ENCODE peak calls at places on chromosome 11, in five cellular contexts. One of them, this sample, is unnamed.

GRCh38 chr11:83574516-83574915 is 288.3 kb upstream of the CCDC90B start:
- DNase-seq in left ventricle myocardium inferior: no peak
- DNase-seq in thyroid gland: no peak
- DNase-seq in CD8-positive, alpha-beta T cell: no peak
- DNase-seq in CD4-positive, alpha-beta T cell: no peak
- DNase-seq in this sample: peak; percentile 8

GRCh38 chr11:93993747-93994146 is 27.4 kb upstream of the HEPHL1 start:
- DNase-seq in left ventricle myocardium inferior: no peak
- DNase-seq in thyroid gland: no peak
- DNase-seq in CD8-positive, alpha-beta T cell: no peak
- DNase-seq in CD4-positive, alpha-beta T cell: no peak
- DNase-seq in this sample: no peak

GRCh38 chr11:133070053-133070713 is 462.1 kb downstream of the OPCML start:
- DNase-seq in thyroid gland: no peak
- DNase-seq in CD8-positive, alpha-beta T cell: no peak
- DNase-seq in left ventricle myocardium inferior: no peak
- DNase-seq in CD4-positive, alpha-beta T cell: no peak
- DNase-seq in this sample: no peak

GRCh38 chr11:27904358-27905055 is 203.4 kb downstream of the KIF18A start:
- DNase-seq in thyroid gland: no peak
- DNase-seq in left ventricle myocardium inferior: no peak
- DNase-seq in CD8-positive, alpha-beta T cell: no peak
- DNase-seq in CD4-positive, alpha-beta T cell: no peak
- DNase-seq in this sample: peak; percentile 64

GRCh38 chr11:44030276-44030932 is 17.4 kb upstream of the ACCSL start:
- DNase-seq in left ventricle myocardium inferior: peak; percentile 44
- DNase-seq in CD8-positive, alpha-beta T cell: no peak
- DNase-seq in thyroid gland: no peak
- DNase-seq in CD4-positive, alpha-beta T cell: no peak
- DNase-seq in this sample: no peak

GRCh38 chr11:17827006-17827405 is 92.4 kb downstream of the KCNC1 start:
- DNase-seq in thyroid gland: no peak
- DNase-seq in CD4-positive, alpha-beta T cell: no peak
- DNase-seq in CD8-positive, alpha-beta T cell: no peak
- DNase-seq in left ventricle myocardium inferior: no peak
- DNase-seq in this sample: peak; percentile 22

GRCh38 chr11:33606762-33607161 is 93.9 kb downstream of the C11orf91 start:
- DNase-seq in left ventricle myocardium inferior: no peak
- DNase-seq in CD8-positive, alpha-beta T cell: no peak
- DNase-seq in thyroid gland: no peak
- DNase-seq in CD4-positive, alpha-beta T cell: no peak
- DNase-seq in this sample: no peak

GRCh38 chr11:94504689-94505293 is 7.5 kb upstream of the C11orf97 start:
- DNase-seq in left ventricle myocardium inferior: no peak
- DNase-seq in thyroid gland: no peak
- DNase-seq in CD8-positive, alpha-beta T cell: no peak
- DNase-seq in CD4-positive, alpha-beta T cell: no peak
- DNase-seq in this sample: peak; percentile 49

GRCh38 chr11:129932385-129933067 is 37.1 kb upstream of the NFRKB start:
- DNase-seq in CD4-positive, alpha-beta T cell: no peak
- DNase-seq in thyroid gland: no peak
- DNase-seq in left ventricle myocardium inferior: no peak
- DNase-seq in CD8-positive, alpha-beta T cell: no peak
- DNase-seq in this sample: no peak

GRCh38 chr11:94702481-94702880 is 65.7 kb upstream of the AMOTL1 start:
- DNase-seq in thyroid gland: no peak
- DNase-seq in left ventricle myocardium inferior: no peak
- DNase-seq in CD8-positive, alpha-beta T cell: no peak
- DNase-seq in CD4-positive, alpha-beta T cell: no peak
- DNase-seq in this sample: no peak

GRCh38 chr11:85809881-85810280 is 1.1 kb downstream of the SYTL2 start:
- DNase-seq in left ventricle myocardium inferior: no peak
- DNase-seq in thyroid gland: peak; percentile 6
- DNase-seq in CD8-positive, alpha-beta T cell: no peak
- DNase-seq in CD4-positive, alpha-beta T cell: no peak
- DNase-seq in this sample: no peak

GRCh38 chr11:72871089-72871488 is 56.9 kb downstream of the ATG16L2 start:
- DNase-seq in left ventricle myocardium inferior: no peak
- DNase-seq in thyroid gland: no peak
- DNase-seq in CD8-positive, alpha-beta T cell: no peak
- DNase-seq in CD4-positive, alpha-beta T cell: no peak
- DNase-seq in this sample: no peak

GRCh38 chr11:73217810-73218105 is 323 bp upstream of the P2RY2 start:
- DNase-seq in CD4-positive, alpha-beta T cell: no peak
- DNase-seq in thyroid gland: no peak
- DNase-seq in CD8-positive, alpha-beta T cell: no peak
- DNase-seq in left ventricle myocardium inferior: no peak
- DNase-seq in this sample: no peak

GRCh38 chr11:6817668-6818067 is 18.2 kb upstream of the OR6A2 start:
- DNase-seq in thyroid gland: no peak
- DNase-seq in left ventricle myocardium inferior: no peak
- DNase-seq in CD8-positive, alpha-beta T cell: no peak
- DNase-seq in CD4-positive, alpha-beta T cell: no peak
- DNase-seq in this sample: no peak

GRCh38 chr11:46475926-46476545 is 84.5 kb upstream of the CHRM4 start:
- DNase-seq in thyroid gland: no peak
- DNase-seq in CD8-positive, alpha-beta T cell: no peak
- DNase-seq in left ventricle myocardium inferior: no peak
- DNase-seq in CD4-positive, alpha-beta T cell: no peak
- DNase-seq in this sample: no peak
- H3K27ac ChIP-seq in thyroid gland: no peak overlapping the region
- H3K27ac ChIP-seq in CD8-positive, alpha-beta T cell: no peak overlapping the region
- H3K27ac ChIP-seq in left ventricle myocardium inferior: no peak overlapping the region
- H3K27ac ChIP-seq in CD4-positive, alpha-beta T cell: no peak overlapping the region
- H3K27ac ChIP-seq in this sample: no peak overlapping the region

GRCh38 chr11:12236744-12237101 is 126.3 kb downstream of the MICAL2 start:
- DNase-seq in thyroid gland: no peak
- DNase-seq in CD4-positive, alpha-beta T cell: no peak
- DNase-seq in left ventricle myocardium inferior: no peak
- DNase-seq in CD8-positive, alpha-beta T cell: no peak
- DNase-seq in this sample: no peak

GRCh38 chr11:12235549-12235944 is 125.2 kb downstream of the MICAL2 start:
- DNase-seq in CD8-positive, alpha-beta T cell: no peak
- DNase-seq in left ventricle myocardium inferior: no peak
- DNase-seq in CD4-positive, alpha-beta T cell: no peak
- DNase-seq in thyroid gland: no peak
- DNase-seq in this sample: no peak

GRCh38 chr11:12237381-12237784 is 127.0 kb downstream of the MICAL2 start:
- DNase-seq in CD8-positive, alpha-beta T cell: no peak
- DNase-seq in thyroid gland: peak; percentile 26
- DNase-seq in left ventricle myocardium inferior: no peak
- DNase-seq in CD4-positive, alpha-beta T cell: no peak
- DNase-seq in this sample: no peak

GRCh38 chr11:12235080-12235479 is 124.7 kb downstream of the MICAL2 start:
- DNase-seq in thyroid gland: no peak
- DNase-seq in left ventricle myocardium inferior: no peak
- DNase-seq in CD4-positive, alpha-beta T cell: no peak
- DNase-seq in CD8-positive, alpha-beta T cell: no peak
- DNase-seq in this sample: no peak

GRCh38 chr11:12235945-12236743 is 125.8 kb downstream of the MICAL2 start:
- DNase-seq in CD4-positive, alpha-beta T cell: no peak
- DNase-seq in left ventricle myocardium inferior: no peak
- DNase-seq in CD8-positive, alpha-beta T cell: no peak
- DNase-seq in thyroid gland: no peak
- DNase-seq in this sample: peak; percentile 42
- H3K27ac ChIP-seq in CD4-positive, alpha-beta T cell: no peak overlapping the region
- H3K27ac ChIP-seq in left ventricle myocardium inferior: peak overlapping the region; percentile 36
- H3K27ac ChIP-seq in CD8-positive, alpha-beta T cell: peak overlapping the region; percentile 38
- H3K27ac ChIP-seq in thyroid gland: peak overlapping the region; percentile 41
- H3K27ac ChIP-seq in this sample: peak overlapping the region; percentile 45

GRCh38 chr11:65126624-65127274 is 4.6 kb downstream of the MRPL49 start:
- DNase-seq in CD8-positive, alpha-beta T cell: no peak
- DNase-seq in left ventricle myocardium inferior: no peak
- DNase-seq in thyroid gland: no peak
- DNase-seq in CD4-positive, alpha-beta T cell: no peak
- DNase-seq in this sample: no peak
- H3K27ac ChIP-seq in CD8-positive, alpha-beta T cell: no peak overlapping the region
- H3K27ac ChIP-seq in left ventricle myocardium inferior: no peak overlapping the region
- H3K27ac ChIP-seq in thyroid gland: no peak overlapping the region
- H3K27ac ChIP-seq in CD4-positive, alpha-beta T cell: no peak overlapping the region
- H3K27ac ChIP-seq in this sample: peak overlapping the region; percentile 51

GRCh38 chr11:57426754-57427691 is at the start of gene SLC43A3:
- DNase-seq in CD4-positive, alpha-beta T cell: peak; percentile 50
- DNase-seq in thyroid gland: peak; percentile 66
- DNase-seq in left ventricle myocardium inferior: peak; percentile 75
- DNase-seq in CD8-positive, alpha-beta T cell: no peak
- DNase-seq in this sample: peak; percentile 31
- H3K27ac ChIP-seq in CD4-positive, alpha-beta T cell: peak within 1 kb of the TSS; percentile 58
- H3K27ac ChIP-seq in thyroid gland: peak within 1 kb of the TSS; percentile 100
- H3K27ac ChIP-seq in left ventricle myocardium inferior: peak within 1 kb of the TSS; percentile 96
- H3K27ac ChIP-seq in CD8-positive, alpha-beta T cell: no peak within 1 kb of the TSS
- H3K27ac ChIP-seq in this sample: peak within 1 kb of the TSS; percentile 100

GRCh38 chr11:118899706-118900360 is 16.1 kb downstream of the CXCR5 start:
- DNase-seq in CD8-positive, alpha-beta T cell: no peak
- DNase-seq in left ventricle myocardium inferior: no peak
- DNase-seq in thyroid gland: no peak
- DNase-seq in CD4-positive, alpha-beta T cell: no peak
- DNase-seq in this sample: no peak
- H3K27ac ChIP-seq in CD8-positive, alpha-beta T cell: no peak overlapping the region
- H3K27ac ChIP-seq in left ventricle myocardium inferior: no peak overlapping the region
- H3K27ac ChIP-seq in thyroid gland: no peak overlapping the region
- H3K27ac ChIP-seq in CD4-positive, alpha-beta T cell: peak overlapping the region; percentile 7
- H3K27ac ChIP-seq in this sample: peak overlapping the region; percentile 63

DNA sequence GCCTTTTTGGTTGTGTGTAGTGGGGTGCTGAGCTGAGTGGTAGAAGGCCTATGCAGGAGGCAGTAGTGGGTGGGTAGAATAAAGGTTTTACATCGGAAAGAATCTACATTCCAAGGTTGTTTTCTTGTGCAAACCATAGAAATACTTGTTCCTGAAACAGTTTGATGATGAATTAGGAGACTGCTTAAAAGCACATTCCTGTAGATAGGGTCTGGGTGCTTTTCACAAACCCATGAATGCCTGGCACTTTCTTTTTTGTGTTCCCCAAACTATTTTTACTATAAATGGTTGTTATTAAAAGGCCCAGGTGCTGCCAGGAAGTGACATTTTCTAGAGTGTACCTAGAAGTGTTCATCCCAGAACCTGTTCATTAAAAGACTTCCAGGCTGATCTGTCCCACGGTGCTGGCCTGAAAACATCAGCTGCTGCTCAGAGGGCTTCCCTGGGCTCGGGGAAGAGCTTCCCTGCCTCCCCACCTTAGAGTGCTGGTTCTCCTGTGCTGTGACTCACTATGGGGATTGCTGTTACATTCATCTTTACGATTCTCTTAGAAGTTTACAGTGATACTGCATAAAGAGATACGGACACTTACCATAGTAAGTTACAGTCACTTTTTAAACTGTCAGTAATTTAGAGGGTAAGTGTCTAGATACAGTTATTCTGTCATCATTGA is 27.9 kb downstream of the PPFIA1 start:
- DNase-seq in CD4-positive, alpha-beta T cell: no peak
- DNase-seq in left ventricle myocardium inferior: no peak
- DNase-seq in thyroid gland: peak; percentile 20
- DNase-seq in CD8-positive, alpha-beta T cell: no peak
- DNase-seq in this sample: no peak
- H3K27ac ChIP-seq in CD4-positive, alpha-beta T cell: no peak overlapping the region
- H3K27ac ChIP-seq in left ventricle myocardium inferior: no peak overlapping the region
- H3K27ac ChIP-seq in thyroid gland: peak overlapping the region; percentile 48
- H3K27ac ChIP-seq in CD8-positive, alpha-beta T cell: no peak overlapping the region
- H3K27ac ChIP-seq in this sample: no peak overlapping the region

This sample was measured in RWPE1.